ENCODE peak calls at places on chromosomes 11 and 22, in ten cellular contexts. One of them, this sample, is unnamed.

GRCh38 chr22:49588739-49589138 is 238.9 kb downstream of the BRD1 start:
- DNase-seq in psoas muscle: no peak
- DNase-seq in kidney epithelial cell: no peak
- DNase-seq in AG04449: no peak
- DNase-seq in B cell: no peak
- DNase-seq in AG09309: no peak
- DNase-seq in heart right ventricle: no peak
- DNase-seq in RWPE1: no peak
- DNase-seq in ovary: no peak
- DNase-seq in GM10248: no peak
- DNase-seq in this sample: no peak

GRCh38 chr11:23957309-23957708 is 539.5 kb upstream of the LUZP2 start:
- DNase-seq in psoas muscle: no peak
- DNase-seq in kidney epithelial cell: no peak
- DNase-seq in AG04449: no peak
- DNase-seq in B cell: no peak
- DNase-seq in AG09309: no peak
- DNase-seq in heart right ventricle: no peak
- DNase-seq in RWPE1: no peak
- DNase-seq in ovary: no peak
- DNase-seq in GM10248: no peak
- DNase-seq in this sample: no peak

GRCh38 chr22:23542933-23543332 is 37.2 kb downstream of the IGLL1 start:
- DNase-seq in psoas muscle: no peak
- DNase-seq in kidney epithelial cell: no peak
- DNase-seq in AG04449: no peak
- DNase-seq in B cell: no peak
- DNase-seq in AG09309: no peak
- DNase-seq in heart right ventricle: no peak
- DNase-seq in RWPE1: no peak
- DNase-seq in ovary: no peak
- DNase-seq in GM10248: no peak
- DNase-seq in this sample: no peak

GRCh38 chr11:78227906-78228305 is 39.2 kb downstream of the USP35 start:
- DNase-seq in psoas muscle: no peak
- DNase-seq in kidney epithelial cell: no peak
- DNase-seq in AG04449: no peak
- DNase-seq in B cell: peak; percentile 50
- DNase-seq in AG09309: no peak
- DNase-seq in heart right ventricle: no peak
- DNase-seq in RWPE1: no peak
- DNase-seq in ovary: no peak
- DNase-seq in GM10248: peak; percentile 51
- DNase-seq in this sample: no peak

GRCh38 chr11:1351278-1351937 is 38.3 kb upstream of the BRSK2 start:
- DNase-seq in psoas muscle: no peak
- DNase-seq in kidney epithelial cell: no peak
- DNase-seq in AG04449: no peak
- DNase-seq in B cell: no peak
- DNase-seq in AG09309: no peak
- DNase-seq in heart right ventricle: no peak
- DNase-seq in RWPE1: peak; percentile 16
- DNase-seq in ovary: no peak
- DNase-seq in GM10248: no peak
- DNase-seq in this sample: no peak

GRCh38 chr11:45000918-45001317 is 50.2 kb upstream of the TP53I11 start:
- DNase-seq in psoas muscle: no peak
- DNase-seq in kidney epithelial cell: no peak
- DNase-seq in AG04449: no peak
- DNase-seq in B cell: no peak
- DNase-seq in AG09309: no peak
- DNase-seq in heart right ventricle: no peak
- DNase-seq in RWPE1: no peak
- DNase-seq in ovary: no peak
- DNase-seq in GM10248: no peak
- DNase-seq in this sample: peak; percentile 51

GRCh38 chr22:17785185-17786184 is 11.2 kb upstream of the BID start:
- DNase-seq in psoas muscle: peak; percentile 79
- DNase-seq in kidney epithelial cell: no peak
- DNase-seq in AG04449: no peak
- DNase-seq in B cell: peak; percentile 78
- DNase-seq in AG09309: no peak
- DNase-seq in heart right ventricle: peak; percentile 62
- DNase-seq in RWPE1: no peak
- DNase-seq in ovary: peak; percentile 39
- DNase-seq in GM10248: no peak
- DNase-seq in this sample: no peak

GRCh38 chr11:3857628-3858027 is 2.2 kb downstream of the STIM1 start:
- DNase-seq in psoas muscle: no peak
- DNase-seq in kidney epithelial cell: no peak
- DNase-seq in AG04449: no peak
- DNase-seq in B cell: no peak
- DNase-seq in AG09309: no peak
- DNase-seq in heart right ventricle: no peak
- DNase-seq in RWPE1: no peak
- DNase-seq in ovary: no peak
- DNase-seq in GM10248: no peak
- DNase-seq in this sample: no peak

GRCh38 chr11:74262725-74263124 is 48.7 kb downstream of the P4HA3 start:
- DNase-seq in psoas muscle: no peak
- DNase-seq in kidney epithelial cell: no peak
- DNase-seq in AG04449: no peak
- DNase-seq in B cell: no peak
- DNase-seq in AG09309: no peak
- DNase-seq in heart right ventricle: no peak
- DNase-seq in RWPE1: no peak
- DNase-seq in ovary: no peak
- DNase-seq in GM10248: no peak
- DNase-seq in this sample: no peak
- TF ChIP-seq CTCF in psoas muscle: no peak
- TF ChIP-seq CTCF in kidney epithelial cell: no peak
- TF ChIP-seq CTCF in AG04449: no peak
- TF ChIP-seq CTCF in B cell: no peak
- TF ChIP-seq CTCF in AG09309: no peak
- TF ChIP-seq CTCF in heart right ventricle: no peak
- TF ChIP-seq CTCF in RWPE1: no peak
- TF ChIP-seq CTCF in ovary: no peak
- TF ChIP-seq CTCF in GM10248: no peak
- TF ChIP-seq CTCF in this sample: no peak

GRCh38 chr11:90468923-90469322 is 246.1 kb upstream of the CHORDC1 start:
- DNase-seq in psoas muscle: no peak
- DNase-seq in kidney epithelial cell: peak; percentile 86
- DNase-seq in AG04449: no peak
- DNase-seq in B cell: no peak
- DNase-seq in AG09309: no peak
- DNase-seq in heart right ventricle: no peak
- DNase-seq in RWPE1: peak; percentile 61
- DNase-seq in ovary: no peak
- DNase-seq in GM10248: no peak
- DNase-seq in this sample: no peak
- TF ChIP-seq CTCF in psoas muscle: no peak
- TF ChIP-seq CTCF in kidney epithelial cell: no peak
- TF ChIP-seq CTCF in AG04449: no peak
- TF ChIP-seq CTCF in B cell: no peak
- TF ChIP-seq CTCF in AG09309: no peak
- TF ChIP-seq CTCF in heart right ventricle: no peak
- TF ChIP-seq CTCF in RWPE1: no peak
- TF ChIP-seq CTCF in ovary: no peak
- TF ChIP-seq CTCF in GM10248: no peak
- TF ChIP-seq CTCF in this sample: no peak

GRCh38 chr11:92550871-92551270 is 326.3 kb downstream of the FAT3 start:
- DNase-seq in psoas muscle: no peak
- DNase-seq in kidney epithelial cell: no peak
- DNase-seq in AG04449: no peak
- DNase-seq in B cell: no peak
- DNase-seq in AG09309: no peak
- DNase-seq in heart right ventricle: no peak
- DNase-seq in RWPE1: no peak
- DNase-seq in ovary: no peak
- DNase-seq in GM10248: no peak
- DNase-seq in this sample: no peak

GRCh38 chr11:92550411-92550810 is 325.8 kb downstream of the FAT3 start:
- DNase-seq in psoas muscle: no peak
- DNase-seq in kidney epithelial cell: no peak
- DNase-seq in AG04449: no peak
- DNase-seq in B cell: no peak
- DNase-seq in AG09309: no peak
- DNase-seq in heart right ventricle: no peak
- DNase-seq in RWPE1: no peak
- DNase-seq in ovary: no peak
- DNase-seq in GM10248: no peak
- DNase-seq in this sample: no peak

GRCh38 chr11:92554662-92555061 is 330.0 kb downstream of the FAT3 start:
- DNase-seq in psoas muscle: no peak
- DNase-seq in kidney epithelial cell: no peak
- DNase-seq in AG04449: no peak
- DNase-seq in B cell: no peak
- DNase-seq in AG09309: no peak
- DNase-seq in heart right ventricle: no peak
- DNase-seq in RWPE1: no peak
- DNase-seq in ovary: no peak
- DNase-seq in GM10248: no peak
- DNase-seq in this sample: no peak

GRCh38 chr11:92556435-92556834 is 331.8 kb downstream of the FAT3 start:
- DNase-seq in psoas muscle: no peak
- DNase-seq in kidney epithelial cell: peak; percentile 5
- DNase-seq in AG04449: no peak
- DNase-seq in B cell: no peak
- DNase-seq in AG09309: no peak
- DNase-seq in heart right ventricle: no peak
- DNase-seq in RWPE1: peak; percentile 2
- DNase-seq in ovary: no peak
- DNase-seq in GM10248: no peak
- DNase-seq in this sample: no peak

DNA sequence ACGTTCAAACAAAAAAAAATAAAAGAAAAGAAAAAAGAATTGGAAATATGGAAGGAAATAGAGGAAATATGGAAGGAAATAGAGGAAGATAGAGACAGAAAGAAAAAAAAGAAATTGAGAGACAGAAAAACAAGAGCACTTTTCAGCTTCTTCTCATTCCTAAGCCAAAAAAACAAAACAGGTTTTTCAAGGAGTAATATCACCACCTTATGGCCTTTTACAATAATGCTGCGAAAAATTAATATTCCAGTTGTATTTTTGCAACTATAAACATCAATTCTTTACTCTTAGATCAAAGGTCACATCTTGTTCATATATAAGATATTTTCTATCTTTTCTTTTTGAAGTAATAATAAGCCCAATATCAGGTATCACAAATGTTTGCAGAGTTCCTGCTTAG is 328.3 kb downstream of the FAT3 start:
- DNase-seq in psoas muscle: no peak
- DNase-seq in kidney epithelial cell: no peak
- DNase-seq in AG04449: no peak
- DNase-seq in B cell: no peak
- DNase-seq in AG09309: no peak
- DNase-seq in heart right ventricle: no peak
- DNase-seq in RWPE1: no peak
- DNase-seq in ovary: no peak
- DNase-seq in GM10248: no peak
- DNase-seq in this sample: no peak
- TF ChIP-seq CTCF in psoas muscle: no peak
- TF ChIP-seq CTCF in kidney epithelial cell: no peak
- TF ChIP-seq CTCF in AG04449: no peak
- TF ChIP-seq CTCF in B cell: no peak
- TF ChIP-seq CTCF in AG09309: peak; percentile 20
- TF ChIP-seq CTCF in heart right ventricle: no peak
- TF ChIP-seq CTCF in RWPE1: no peak
- TF ChIP-seq CTCF in ovary: no peak
- TF ChIP-seq CTCF in GM10248: no peak
- TF ChIP-seq CTCF in this sample: peak; percentile 65

GRCh38 chr11:70768346-70769095 is 370.2 kb downstream of the CTTN start:
- DNase-seq in psoas muscle: no peak
- DNase-seq in kidney epithelial cell: no peak
- DNase-seq in AG04449: no peak
- DNase-seq in B cell: no peak
- DNase-seq in AG09309: no peak
- DNase-seq in heart right ventricle: no peak
- DNase-seq in RWPE1: no peak
- DNase-seq in ovary: no peak
- DNase-seq in GM10248: no peak
- DNase-seq in this sample: no peak

GRCh38 chr11:70772950-70773349 is 374.6 kb downstream of the CTTN start:
- DNase-seq in psoas muscle: no peak
- DNase-seq in kidney epithelial cell: no peak
- DNase-seq in AG04449: no peak
- DNase-seq in B cell: no peak
- DNase-seq in AG09309: no peak
- DNase-seq in heart right ventricle: no peak
- DNase-seq in RWPE1: no peak
- DNase-seq in ovary: no peak
- DNase-seq in GM10248: no peak
- DNase-seq in this sample: no peak

GRCh38 chr11:70769521-70769920 is 371.2 kb downstream of the CTTN start:
- DNase-seq in psoas muscle: no peak
- DNase-seq in kidney epithelial cell: no peak
- DNase-seq in AG04449: no peak
- DNase-seq in B cell: no peak
- DNase-seq in AG09309: no peak
- DNase-seq in heart right ventricle: no peak
- DNase-seq in RWPE1: no peak
- DNase-seq in ovary: no peak
- DNase-seq in GM10248: no peak
- DNase-seq in this sample: no peak

GRCh38 chr11:70769106-70769505 is 370.8 kb downstream of the CTTN start:
- DNase-seq in psoas muscle: no peak
- DNase-seq in kidney epithelial cell: no peak
- DNase-seq in AG04449: no peak
- DNase-seq in B cell: no peak
- DNase-seq in AG09309: no peak
- DNase-seq in heart right ventricle: no peak
- DNase-seq in RWPE1: no peak
- DNase-seq in ovary: no peak
- DNase-seq in GM10248: no peak
- DNase-seq in this sample: no peak

DNA sequence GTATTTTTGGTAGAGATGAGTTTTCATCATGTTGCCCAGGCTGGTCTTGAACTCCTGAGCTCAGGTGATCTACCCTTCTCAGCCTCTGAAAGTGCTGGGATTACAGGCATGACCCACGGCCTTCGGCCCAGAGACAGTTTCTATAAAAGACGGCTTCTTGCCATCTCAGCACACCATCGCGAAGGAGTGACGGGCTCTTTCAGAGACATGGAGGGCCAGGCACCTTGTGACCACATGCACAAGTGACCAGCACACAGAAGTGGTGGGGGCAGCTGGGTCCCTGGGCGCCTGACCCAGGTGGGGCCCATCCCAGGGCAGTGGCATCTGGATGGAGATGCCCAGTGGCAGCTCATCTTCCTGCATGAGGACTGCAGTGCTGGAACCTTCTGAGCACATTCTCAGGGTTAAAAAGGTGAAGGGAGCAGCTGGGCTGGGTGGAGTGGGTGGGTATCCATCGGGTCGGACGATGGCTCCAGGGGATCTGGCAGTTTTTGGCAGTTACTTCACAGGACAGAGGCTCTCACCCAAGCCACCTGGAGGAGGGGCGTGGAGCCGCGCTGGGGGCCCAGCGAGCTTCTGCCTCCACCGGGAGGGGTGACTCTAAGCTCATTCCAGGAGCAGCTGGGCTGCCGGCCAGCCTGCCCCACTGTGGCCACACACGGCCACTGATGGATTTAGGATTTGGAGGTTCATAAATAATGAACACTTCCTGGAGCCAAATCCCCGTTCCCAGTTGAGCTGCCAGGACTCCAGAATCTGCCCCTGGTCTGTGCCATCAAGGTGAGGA is 373.0 kb downstream of the CTTN start:
- DNase-seq in psoas muscle: no peak
- DNase-seq in kidney epithelial cell: no peak
- DNase-seq in AG04449: no peak
- DNase-seq in B cell: no peak
- DNase-seq in AG09309: no peak
- DNase-seq in heart right ventricle: no peak
- DNase-seq in RWPE1: no peak
- DNase-seq in ovary: no peak
- DNase-seq in GM10248: no peak
- DNase-seq in this sample: no peak
- TF ChIP-seq CTCF in psoas muscle: no peak
- TF ChIP-seq CTCF in kidney epithelial cell: no peak
- TF ChIP-seq CTCF in AG04449: no peak
- TF ChIP-seq CTCF in B cell: no peak
- TF ChIP-seq CTCF in AG09309: no peak
- TF ChIP-seq CTCF in heart right ventricle: no peak
- TF ChIP-seq CTCF in RWPE1: no peak
- TF ChIP-seq CTCF in ovary: no peak
- TF ChIP-seq CTCF in GM10248: no peak
- TF ChIP-seq CTCF in this sample: no peak